ENCODE peak calls at places on chromosomes 16 and 17, in six cellular contexts. P is T-helper 17 cell, Y is nucleus accumbens, V is GM12892, E is KBM-7, D is NCI-H1092 treated with DMSO at 0.1 percent for 48 hours. F is an unnamed sample.

GRCh38 chr17:63550816-63551639 is 751 bp downstream of the DCAF7 start:
- DNase-seq in P (no peak), Y (no peak), V (no peak), E (peak; percentile 50), D (peak; percentile 71), F (peak; percentile 34)

GRCh38 chr17:1275962-1276736 is 3.3 kb upstream of the TRARG1 start:
- DNase-seq in P (peak; percentile 63), Y (peak; percentile 2), V (peak; percentile 65), E (peak; percentile 61), D (peak; percentile 9), F (peak; percentile 86)

GRCh38 chr17:19331134-19331533 is 31.4 kb downstream of the B9D1 start:
- DNase-seq in P (no peak), Y (no peak), V (no peak), E (no peak), D (no peak), F (no peak)

GRCh38 chr16:29734826-29735225 is 11.0 kb downstream of the C16orf54 start:
- DNase-seq in P (no peak), Y (no peak), V (no peak), E (no peak), D (no peak), F (no peak)

GRCh38 chr16:83351846-83352245 is 455.9 kb upstream of the HSBP1 start:
- DNase-seq in P (no peak), Y (no peak), V (no peak), E (no peak), D (no peak), F (no peak)

GRCh38 chr17:66527335-66527734 is 224.9 kb downstream of the PRKCA start:
- DNase-seq in P (no peak), Y (peak; percentile 57), V (no peak), E (no peak), D (no peak), F (no peak)

GRCh38 chr17:34009946-34010345 is 245.1 kb upstream of the CCL2 start:
- DNase-seq in P (no peak), Y (no peak), V (no peak), E (no peak), D (no peak), F (no peak)

GRCh38 chr17:60653569-60653968 is 24.1 kb upstream of the BCAS3 start:
- DNase-seq in P (no peak), Y (no peak), V (no peak), E (no peak), D (no peak), F (no peak)

GRCh38 chr16:2768403-2769089 is 8.5 kb downstream of the ELOB start:
- DNase-seq in P (no peak), Y (no peak), V (no peak), E (no peak), D (no peak), F (no peak)

GRCh38 chr16:56667581-56668571 is at the start of gene MT1G:
- DNase-seq in P (no peak), Y (no peak), V (no peak), E (no peak), D (no peak), F (peak; percentile 83)

GRCh38 chr16:2895813-2896212 is 12.8 kb downstream of the FLYWCH2 start:
- DNase-seq in P (no peak), Y (no peak), V (no peak), E (no peak), D (no peak), F (no peak)

GRCh38 chr16:70778901-70779309 is 22.1 kb downstream of the VAC14 start:
- DNase-seq in P (no peak), Y (peak; percentile 19), V (no peak), E (peak; percentile 39), D (peak; percentile 11), F (peak; percentile 13)

GRCh38 chr16:79969458-79969857 is 368.9 kb upstream of the MAF start:
- DNase-seq in P (no peak), Y (no peak), V (no peak), E (no peak), D (no peak), F (no peak)

GRCh38 chr16:81729451-81729850 is 49.6 kb upstream of the PLCG2 start:
- DNase-seq in P (no peak), Y (no peak), V (no peak), E (no peak), D (no peak), F (no peak)

GRCh38 chr17:74192950-74193781 is 10.3 kb upstream of the RPL38 start:
- DNase-seq in P (no peak), Y (no peak), V (no peak), E (peak; percentile 37), D (peak; percentile 58), F (peak; percentile 78)

GRCh38 chr16:12961621-12962020 is 60.2 kb downstream of the SHISA9 start:
- DNase-seq in P (no peak), Y (no peak), V (no peak), E (no peak), D (no peak), F (no peak)

GRCh38 chr17:7549401-7550055 is 670 bp downstream of the TNFSF12 start:
- DNase-seq in P (peak; percentile 22), Y (peak; percentile 35), V (no peak), E (no peak), D (no peak), F (no peak)

GRCh38 chr16:49466881-49467280 is 93.3 kb downstream of the C16orf78 start:
- DNase-seq in P (no peak), Y (no peak), V (no peak), E (no peak), D (no peak), F (no peak)

GRCh38 chr17:79832211-79833109 is 6.8 kb downstream of the CBX4 start:
- DNase-seq in P (no peak), Y (no peak), V (no peak), E (no peak), D (no peak), F (peak; percentile 77)

GRCh38 chr16:31471875-31472558 is at the start of gene TGFB1I1:
- DNase-seq in P (no peak), Y (no peak), V (no peak), E (peak; percentile 61), D (peak; percentile 19), F (peak; percentile 60)

GRCh38 chr17:40345161-40346034 is 19.1 kb downstream of the GJD3 start:
- DNase-seq in P (peak; percentile 37), Y (peak; percentile 38), V (no peak), E (peak; percentile 62), D (peak; percentile 52), F (peak; percentile 90)

GRCh38 chr17:48609754-48610281 is 999 bp downstream of the HOXB7 start:
- DNase-seq in P (no peak), Y (no peak), V (no peak), E (no peak), D (no peak), F (no peak)

GRCh38 chr17:40646791-40647548 is 648 bp downstream of the SMARCE1 start:
- DNase-seq in P (peak; percentile 23), Y (no peak), V (no peak), E (no peak), D (peak; percentile 56), F (no peak)

GRCh38 chr17:45906927-45907622 is 12.7 kb downstream of the MAPT start:
- DNase-seq in P (no peak), Y (no peak), V (no peak), E (no peak), D (no peak), F (no peak)

GRCh38 chr16:3058173-3059030 is 7.0 kb upstream of the IL32 start:
- DNase-seq in P (peak; percentile 41), Y (no peak), V (no peak), E (no peak), D (peak; percentile 20), F (peak; percentile 65)

GRCh38 chr17:21253646-21254441 is 634 bp upstream of the NATD1 start:
- DNase-seq in P (no peak), Y (no peak), V (no peak), E (no peak), D (no peak), F (no peak)

GRCh38 chr17:34981538-34982241 is 1.4 kb downstream of the LIG3 start:
- DNase-seq in P (no peak), Y (no peak), V (no peak), E (peak; percentile 60), D (peak; percentile 16), F (no peak)

GRCh38 chr17:27895110-27895895 is 2.1 kb upstream of the LYRM9 start:
- DNase-seq in P (no peak), Y (no peak), V (no peak), E (no peak), D (no peak), F (no peak)

GRCh38 chr17:72407336-72408121 is 286.7 kb downstream of the SOX9 start:
- DNase-seq in P (no peak), Y (peak; percentile 47), V (no peak), E (no peak), D (peak; percentile 93), F (peak; percentile 75)

GRCh38 chr17:76682306-76682705 is 28.5 kb downstream of the MXRA7 start:
- DNase-seq in P (no peak), Y (no peak), V (no peak), E (no peak), D (no peak), F (no peak)